ENCODE peak calls at places on chromosomes 4 and X, in seven cellular contexts. Z, X, R, K, V, N and Q are unnamed samples.

GRCh38 chrX:39682778-39683177 is 415.0 kb downstream of the BCOR start:
- DNase-seq in Z (no peak), V (peak; percentile 47), K (no peak), N (no peak), X (no peak), R (no peak), Q (no peak)

GRCh38 chr4:70505152-70505748 is 13.1 kb upstream of the AMTN start:
- DNase-seq in N (no peak), X (peak; percentile 26), R (peak; percentile 72), K (peak; percentile 57), V (peak; percentile 75), Z (peak; percentile 13), Q (peak; percentile 68)

GRCh38 chrX:106894392-106894909 is 8.7 kb downstream of the RIPPLY1 start:
- DNase-seq in X (peak; percentile 62), K (peak; percentile 16), Z (no peak), V (peak; percentile 73), R (peak; percentile 45), N (no peak), Q (peak; percentile 57)

GRCh38 chr4:183797445-183798248 is 107.5 kb upstream of the STOX2 start:
- DNase-seq in R (peak; percentile 70), X (peak; percentile 8), Z (peak; percentile 22), K (peak; percentile 41), V (peak; percentile 63), N (no peak), Q (peak; percentile 47)

GRCh38 chr4:25096553-25097443 is 63.5 kb downstream of the SEPSECS start:
- DNase-seq in X (no peak), K (no peak), Z (no peak), N (no peak), V (no peak), R (no peak), Q (no peak)

GRCh38 chrX:110734894-110735541 is 60.6 kb downstream of the CHRDL1 start:
- DNase-seq in K (no peak), V (peak; percentile 35), N (no peak), R (no peak), X (peak; percentile 80), Z (no peak), Q (no peak)

GRCh38 chr4:139872274-139872673 is 206.7 kb downstream of the MGST2 start:
- DNase-seq in K (no peak), R (no peak), V (no peak), X (peak; percentile 91), N (no peak), Z (no peak), Q (no peak)

GRCh38 chr4:146932111-146932510 is 13.6 kb downstream of the TTC29 start:
- DNase-seq in R (no peak), X (no peak), K (no peak), Z (no peak), N (no peak), V (no peak), Q (no peak)

GRCh38 chrX:41605144-41605543 is 83.6 kb upstream of the GPR34 start:
- DNase-seq in Z (no peak), V (no peak), K (no peak), X (no peak), R (no peak), N (no peak), Q (no peak)

GRCh38 chr4:164648151-164648848 is 105.6 kb upstream of the SMIM31 start:
- DNase-seq in V (no peak), Z (no peak), N (no peak), R (no peak), K (no peak), X (no peak), Q (no peak)

GRCh38 chr4:183971938-183972490 is 66.9 kb downstream of the STOX2 start:
- DNase-seq in Z (no peak), R (no peak), X (no peak), V (no peak), K (no peak), N (no peak), Q (no peak)

GRCh38 chr4:60757986-60758385 is 442.1 kb upstream of the ADGRL3 start:
- DNase-seq in K (no peak), V (no peak), R (no peak), N (no peak), Z (no peak), X (no peak), Q (no peak)

GRCh38 chr4:44916406-44916805 is 190.1 kb upstream of the GNPDA2 start:
- DNase-seq in Z (no peak), N (no peak), X (no peak), R (no peak), K (no peak), V (no peak), Q (no peak)

GRCh38 chr4:88630756-88631155 is 38.5 kb downstream of the HERC3 start:
- DNase-seq in Z (no peak), R (no peak), N (no peak), V (no peak), K (no peak), X (peak; percentile 67), Q (no peak)

GRCh38 chr4:41359069-41359769 is 102.5 kb downstream of the UCHL1 start:
- DNase-seq in Z (peak; percentile 6), V (peak; percentile 85), K (no peak), X (no peak), N (no peak), R (peak; percentile 20), Q (no peak)
- TF ChIP-seq CTCF in Z (no peak), V (peak; percentile 55), K (no peak), X (no peak), N (peak; percentile 44), R (peak; percentile 11), Q (peak; percentile 44)

DNA sequence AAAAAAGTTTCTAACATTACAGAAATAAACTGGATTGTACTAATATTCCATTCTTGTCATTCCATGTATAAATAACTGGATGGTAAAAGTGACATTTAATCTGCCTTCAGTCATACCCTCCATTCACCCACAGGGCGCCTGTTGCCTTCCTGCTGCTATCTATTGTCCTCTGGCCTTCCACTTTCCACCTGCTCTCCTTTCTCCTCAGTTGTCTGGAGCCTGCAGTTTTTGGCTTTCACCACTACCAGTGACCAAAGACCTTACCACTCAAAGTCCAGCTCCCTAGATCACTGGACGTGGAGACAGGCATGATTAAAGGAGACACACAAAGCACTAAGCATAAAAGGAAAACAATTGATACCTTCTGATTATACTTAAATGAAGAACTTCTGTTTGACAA is 46.2 kb upstream of the NHS start:
- DNase-seq in Z (no peak), K (no peak), R (no peak), N (no peak), V (no peak), X (no peak), Q (no peak)
- TF ChIP-seq CTCF in Z (no peak), K (no peak), R (no peak), N (no peak), V (no peak), X (no peak), Q (no peak)

GRCh38 chr4:1764670-1765069 is 28.4 kb upstream of the FGFR3 start:
- DNase-seq in N (no peak), R (no peak), V (no peak), Z (no peak), K (no peak), X (no peak), Q (no peak)

GRCh38 chr4:1762264-1763010 is 30.7 kb upstream of the FGFR3 start:
- DNase-seq in X (no peak), V (no peak), N (no peak), K (no peak), R (no peak), Z (no peak), Q (no peak)

GRCh38 chr4:1765409-1766335 is 27.4 kb upstream of the FGFR3 start:
- DNase-seq in R (no peak), X (no peak), K (no peak), V (no peak), Z (no peak), N (no peak), Q (no peak)

GRCh38 chr4:1763070-1763549 is 30.0 kb upstream of the FGFR3 start:
- DNase-seq in Z (no peak), R (no peak), N (no peak), V (peak; percentile 65), X (no peak), K (no peak), Q (no peak)

GRCh38 chr4:1763550-1764080 is 29.5 kb upstream of the FGFR3 start:
- DNase-seq in K (peak; percentile 77), R (peak; percentile 78), X (peak; percentile 33), Z (no peak), N (no peak), V (no peak), Q (no peak)
- TF ChIP-seq CTCF in K (no peak), R (peak; percentile 49), X (no peak), Z (no peak), N (no peak), V (no peak), Q (no peak)

GRCh38 chr4:81062001-81062400 is 31.5 kb downstream of the BMP3 start:
- DNase-seq in X (no peak), V (no peak), Z (no peak), N (no peak), K (no peak), R (no peak), Q (no peak)

GRCh38 chr4:81058621-81059020 is 28.1 kb downstream of the BMP3 start:
- DNase-seq in R (no peak), X (no peak), Z (no peak), N (no peak), V (no peak), K (no peak), Q (no peak)

GRCh38 chr4:81065446-81065845 is 34.9 kb downstream of the BMP3 start:
- DNase-seq in Z (no peak), X (no peak), R (no peak), K (no peak), V (no peak), N (no peak), Q (no peak)

GRCh38 chr4:81061340-81061730 is 30.8 kb downstream of the BMP3 start:
- DNase-seq in X (no peak), N (no peak), R (no peak), V (no peak), Z (no peak), K (no peak), Q (no peak)

GRCh38 chr4:81060587-81061339 is 30.3 kb downstream of the BMP3 start:
- DNase-seq in K (no peak), N (no peak), R (no peak), X (no peak), Z (no peak), V (no peak), Q (no peak)
- TF ChIP-seq CTCF in K (no peak), N (no peak), R (no peak), X (no peak), Z (no peak), V (no peak), Q (no peak)

DNA sequence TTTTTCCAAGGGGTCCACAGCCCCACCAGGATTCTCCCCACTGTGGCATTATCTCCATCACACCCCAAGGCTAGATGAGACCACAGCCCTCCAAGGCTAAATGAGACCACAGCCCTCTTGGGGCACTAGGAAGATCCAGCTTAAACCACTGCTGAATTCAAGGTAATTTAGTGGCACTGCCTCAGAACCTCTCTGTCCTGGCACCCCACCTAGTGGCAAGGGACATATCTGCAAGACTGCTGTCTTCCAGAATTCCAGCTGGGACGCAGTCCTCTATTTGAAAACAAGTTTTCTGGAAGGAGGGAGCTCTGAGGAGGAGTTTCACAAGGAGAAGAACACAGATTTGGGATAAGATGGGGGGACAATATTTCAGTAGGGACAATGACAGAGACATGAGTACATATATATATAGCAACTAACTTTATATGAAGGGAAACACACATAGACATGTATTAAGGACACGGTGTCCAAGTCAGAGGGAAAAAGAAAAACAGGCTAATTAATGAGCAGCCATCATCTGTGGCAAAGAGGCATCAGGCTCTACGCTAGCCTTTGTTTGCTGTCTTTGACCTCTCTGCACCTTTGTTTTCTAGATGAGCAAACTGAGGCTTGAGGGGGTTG is 9.3 kb downstream of the CETN2 start:
- DNase-seq in R (peak; percentile 50), Z (no peak), N (no peak), V (peak; percentile 74), X (no peak), K (peak; percentile 6), Q (peak; percentile 39)
- TF ChIP-seq CTCF in R (peak; percentile 43), Z (peak; percentile 75), N (no peak), V (peak; percentile 77), X (peak; percentile 52), K (peak; percentile 14), Q (peak; percentile 64)